ENCODE peak calls at places on chromosome 1, in four cellular contexts. C is activated T-helper 1 cell treated with anti-CD3 and anti-CD28 coated beads, Interleukin-2, amount 50 U/mL, for 16 hours; J is upper lobe of right lung; U is amniotic stem cell. O is an unnamed sample.
A peak's percentile ranks its signal among the peaks of the same experiment; 100 is the strongest.

GRCh38 chr1:9805006-9805526 is 18.7 kb downstream of the CLSTN1 start:
- DNase-seq in C (no peak), J (no peak), U (no peak), O (no peak)

GRCh38 chr1:31591425-31592093 is 15.2 kb downstream of the TINAGL1 start:
- DNase-seq in C (no peak), J (peak; percentile 39), U (peak; percentile 42), O (no peak)

GRCh38 chr1:6454856-6455751 is 10.9 kb downstream of the TNFRSF25 start:
- DNase-seq in C (no peak), J (no peak), U (no peak), O (peak; percentile 88)

GRCh38 chr1:70034403-70034802 is 171.0 kb downstream of the LRRC40 start:
- DNase-seq in C (no peak), J (no peak), U (no peak), O (no peak)

GRCh38 chr1:208240698-208241355 is 3.4 kb downstream of the PLXNA2 start:
- DNase-seq in C (no peak), J (no peak), U (no peak), O (no peak)

GRCh38 chr1:241825581-241825980 is 22.4 kb upstream of the EXO1 start:
- DNase-seq in C (no peak), J (no peak), U (peak; percentile 10), O (no peak)

GRCh38 chr1:152565535-152566215 is 905 bp downstream of the LCE3E start:
- DNase-seq in C (no peak), J (no peak), U (no peak), O (no peak)

GRCh38 chr1:53275566-53275965 is 37.2 kb upstream of the MAGOH start:
- DNase-seq in C (no peak), J (no peak), U (no peak), O (peak; percentile 40)

GRCh38 chr1:24351918-24352637 is 32.9 kb downstream of the GRHL3 start:
- DNase-seq in C (peak; percentile 15), J (no peak), U (no peak), O (no peak)

GRCh38 chr1:27567183-27567526 is 36.8 kb downstream of the AHDC1 start:
- DNase-seq in C (no peak), J (no peak), U (no peak), O (no peak)

GRCh38 chr1:77639056-77639455 is 43.4 kb downstream of the ZZZ3 start:
- DNase-seq in C (no peak), J (no peak), U (no peak), O (no peak)

GRCh38 chr1:201904579-201904978 is 15.9 kb downstream of the SHISA4 start:
- DNase-seq in C (no peak), J (no peak), U (peak; percentile 80), O (no peak)

GRCh38 chr1:77539510-77540142 is 142.8 kb downstream of the ZZZ3 start:
- DNase-seq in C (no peak), J (no peak), U (no peak), O (no peak)

GRCh38 chr1:147099192-147099591 is 73.1 kb downstream of the PRKAB2 start:
- DNase-seq in C (no peak), J (no peak), U (no peak), O (no peak)

GRCh38 chr1:84745857-84746256 is 55.6 kb upstream of the SSX2IP start:
- DNase-seq in C (no peak), J (no peak), U (no peak), O (no peak)

GRCh38 chr1:63155437-63155836 is 166.9 kb upstream of the FOXD3 start:
- DNase-seq in C (no peak), J (no peak), U (no peak), O (no peak)

GRCh38 chr1:204870165-204870912 is at the start of gene NFASC:
- DNase-seq in C (no peak), J (no peak), U (no peak), O (no peak)

GRCh38 chr1:152869808-152870419 is 8.2 kb upstream of the SMCP start:
- DNase-seq in C (peak; percentile 13), J (no peak), U (peak; percentile 2), O (no peak)

GRCh38 chr1:175543447-175543846 is 199.9 kb downstream of the TNR start:
- DNase-seq in C (no peak), J (no peak), U (no peak), O (no peak)